ENCODE peak calls at places on chromosomes 1 and 21, in four cellular contexts. W is A172, S is mucosa of gallbladder, P is nephron progenitor cell. X is an unnamed sample.

GRCh38 chr1:18373882-18374493 is 106.7 kb upstream of the KLHDC7A start:
- DNase-seq in W (no peak), P (peak; percentile 79), S (no peak), X (no peak)

GRCh38 chr1:5820026-5820421 is 172.2 kb downstream of the NPHP4 start:
- DNase-seq in W (no peak), S (no peak), P (no peak), X (no peak)

GRCh38 chr1:3899776-3900149 is 309 bp downstream of the C1orf174 start:
- DNase-seq in S (no peak), W (no peak), P (no peak), X (no peak)

GRCh38 chr1:43636006-43636641 is 13.8 kb upstream of the KDM4A start:
- DNase-seq in P (no peak), S (no peak), W (no peak), X (no peak)

GRCh38 chr1:94247146-94248094 is 10.0 kb upstream of the ARHGAP29 start:
- DNase-seq in S (peak; percentile 63), W (peak; percentile 25), P (peak; percentile 95), X (peak; percentile 91)

GRCh38 chr1:102790997-102791396 is 317.3 kb downstream of the COL11A1 start:
- DNase-seq in W (no peak), P (no peak), S (no peak), X (no peak)

GRCh38 chr21:17813353-17813752 is 5.8 kb downstream of the C21orf91 start:
- DNase-seq in P (no peak), W (no peak), S (no peak), X (no peak)

GRCh38 chr1:46187106-46187869 is 10.9 kb downstream of the POMGNT1 start:
- DNase-seq in S (no peak), P (no peak), W (no peak), X (no peak)

GRCh38 chr1:54163051-54163450 is 10.3 kb upstream of the CDCP2 start:
- DNase-seq in W (peak; percentile 35), S (no peak), P (no peak), X (no peak)

GRCh38 chr1:204560590-204560989 is 44.4 kb downstream of the MDM4 start:
- DNase-seq in P (no peak), W (peak; percentile 59), S (no peak), X (no peak)

GRCh38 chr1:176692431-176692830 is 229.5 kb downstream of the PAPPA2 start:
- DNase-seq in P (no peak), W (no peak), S (peak; percentile 40), X (no peak)

GRCh38 chr1:24987875-24988559 is 57.9 kb upstream of the RUNX3 start:
- DNase-seq in S (no peak), P (no peak), W (no peak), X (no peak)

GRCh38 chr1:178485467-178486098 is 11.2 kb downstream of the CLEC20A start:
- DNase-seq in W (no peak), P (no peak), S (no peak), X (no peak)

GRCh38 chr1:184743062-184743756 is 11.4 kb downstream of the EDEM3 start:
- DNase-seq in W (peak; percentile 27), S (no peak), P (no peak), X (no peak)

GRCh38 chr1:221439008-221439733 is 302.7 kb downstream of the DUSP10 start:
- DNase-seq in P (no peak), S (no peak), W (peak; percentile 98), X (no peak)

GRCh38 chr1:55727010-55727409 is 511.8 kb upstream of the USP24 start:
- DNase-seq in S (no peak), W (peak; percentile 88), P (no peak), X (no peak)

GRCh38 chr1:1296070-1297061 is 11.4 kb downstream of the ACAP3 start:
- DNase-seq in W (no peak), P (no peak), S (no peak), X (no peak)

X was measured in left lobe of liver.